ENCODE peak calls at places on chromosomes 3 and 15, in five cellular contexts. One of them, this sample, is unnamed.

GRCh38 chr3:14980689-14981088 is 33.3 kb downstream of the NR2C2 start:
- DNase-seq in bronchial epithelial cell: no peak
- DNase-seq in A549: no peak
- DNase-seq in AG04449: no peak
- DNase-seq in uterus: no peak
- DNase-seq in this sample: no peak

GRCh38 chr3:128343287-128344045 is 123.2 kb downstream of the DNAJB8 start:
- DNase-seq in AG04449: no peak
- DNase-seq in bronchial epithelial cell: peak
- DNase-seq in uterus: no peak
- DNase-seq in A549: peak
- DNase-seq in this sample: no peak

GRCh38 chr3:185797108-185797881 is 27.5 kb downstream of the IGF2BP2 start:
- DNase-seq in A549: no peak
- DNase-seq in uterus: no peak
- DNase-seq in bronchial epithelial cell: no peak
- DNase-seq in AG04449: no peak
- DNase-seq in this sample: no peak

GRCh38 chr3:46359748-46360509 is 6.0 kb downstream of the CCR2 start:
- DNase-seq in A549: no peak
- DNase-seq in uterus: no peak
- DNase-seq in AG04449: no peak
- DNase-seq in bronchial epithelial cell: no peak
- DNase-seq in this sample: no peak

GRCh38 chr15:34693053-34693744 is 61.6 kb downstream of the GJD2 start:
- DNase-seq in A549: no peak
- DNase-seq in AG04449: no peak
- DNase-seq in uterus: no peak
- DNase-seq in bronchial epithelial cell: peak
- DNase-seq in this sample: no peak

GRCh38 chr3:85864896-85865295 is 906.1 kb downstream of the CADM2 start:
- DNase-seq in uterus: no peak
- DNase-seq in A549: no peak
- DNase-seq in AG04449: no peak
- DNase-seq in bronchial epithelial cell: no peak
- DNase-seq in this sample: no peak

GRCh38 chr3:126158016-126158911 is 22.1 kb downstream of the ALDH1L1 start:
- DNase-seq in A549: no peak
- DNase-seq in uterus: no peak
- DNase-seq in AG04449: no peak
- DNase-seq in bronchial epithelial cell: no peak
- DNase-seq in this sample: no peak

GRCh38 chr3:42660131-42660715 is 6.7 kb downstream of the ZBTB47 start:
- DNase-seq in A549: no peak
- DNase-seq in bronchial epithelial cell: no peak
- DNase-seq in uterus: no peak
- DNase-seq in AG04449: no peak
- DNase-seq in this sample: no peak

GRCh38 chr15:57634290-57634689 is 42.6 kb downstream of the MYZAP start:
- DNase-seq in A549: no peak
- DNase-seq in bronchial epithelial cell: no peak
- DNase-seq in uterus: no peak
- DNase-seq in AG04449: no peak
- DNase-seq in this sample: no peak
- H3K4me3 ChIP-seq in A549: no peak
- H3K4me3 ChIP-seq in bronchial epithelial cell: no peak
- H3K4me3 ChIP-seq in uterus: no peak
- H3K4me3 ChIP-seq in AG04449: no peak
- H3K4me3 ChIP-seq in this sample: no peak

GRCh38 chr15:91108421-91108820 is 8.4 kb downstream of the SV2B start:
- DNase-seq in AG04449: no peak
- DNase-seq in uterus: no peak
- DNase-seq in A549: no peak
- DNase-seq in bronchial epithelial cell: no peak
- DNase-seq in this sample: no peak
- TF ChIP-seq CTCF in AG04449: no peak
- TF ChIP-seq CTCF in uterus: no peak
- TF ChIP-seq CTCF in A549: no peak
- TF ChIP-seq CTCF in bronchial epithelial cell: no peak
- TF ChIP-seq CTCF in this sample: no peak

GRCh38 chr15:51356983-51357382 is 15.5 kb downstream of the GLDN start:
- DNase-seq in A549: no peak
- DNase-seq in uterus: no peak
- DNase-seq in bronchial epithelial cell: no peak
- DNase-seq in AG04449: no peak
- DNase-seq in this sample: no peak
- H3K4me3 ChIP-seq in A549: no peak
- H3K4me3 ChIP-seq in uterus: no peak
- H3K4me3 ChIP-seq in bronchial epithelial cell: no peak
- H3K4me3 ChIP-seq in AG04449: no peak
- H3K4me3 ChIP-seq in this sample: no peak

DNA sequence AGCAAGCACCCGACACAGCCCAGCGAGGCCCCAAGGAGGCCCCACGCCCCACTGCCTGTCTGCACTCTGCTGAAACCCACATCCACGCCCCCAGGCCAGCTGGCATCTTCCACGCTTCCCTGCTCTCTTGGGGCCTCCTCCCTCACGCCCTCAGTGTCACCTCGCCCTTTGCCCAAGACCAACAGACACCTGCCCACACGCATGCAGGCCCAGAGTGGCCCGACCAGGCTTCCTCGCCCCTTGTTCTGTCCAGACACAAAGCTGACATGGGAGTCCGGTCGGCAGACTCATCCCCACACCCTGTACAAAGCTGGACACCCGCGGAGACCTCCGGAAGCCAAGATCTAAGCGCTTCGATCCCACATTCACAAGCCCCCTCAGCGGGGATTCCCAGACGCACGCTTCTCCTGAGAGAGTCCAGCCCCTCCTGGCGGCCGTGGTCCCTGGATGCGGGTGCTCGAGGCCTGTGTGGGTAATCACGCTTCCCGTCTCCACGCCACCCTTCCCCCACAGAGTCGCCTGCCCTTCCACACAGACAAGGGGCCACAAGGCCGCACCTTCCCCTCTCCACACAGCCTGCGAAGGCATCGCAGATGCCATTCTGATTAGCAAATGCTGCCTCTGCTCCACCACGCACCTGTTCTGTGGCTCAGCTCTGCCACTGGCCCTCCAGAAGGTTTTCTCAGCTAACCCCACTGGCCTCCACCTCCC is 176.6 kb downstream of the XXYLT1 start:
- DNase-seq in A549: no peak
- DNase-seq in bronchial epithelial cell: no peak
- DNase-seq in uterus: no peak
- DNase-seq in AG04449: no peak
- DNase-seq in this sample: no peak
- TF ChIP-seq CTCF in A549: no peak
- TF ChIP-seq CTCF in bronchial epithelial cell: no peak
- TF ChIP-seq CTCF in uterus: no peak
- TF ChIP-seq CTCF in AG04449: no peak
- TF ChIP-seq CTCF in this sample: no peak

GRCh38 chr3:195032955-195033354 is 238.0 kb downstream of the XXYLT1 start:
- DNase-seq in uterus: no peak
- DNase-seq in AG04449: no peak
- DNase-seq in A549: no peak
- DNase-seq in bronchial epithelial cell: peak
- DNase-seq in this sample: no peak

GRCh38 chr3:195031574-195032003 is 239.4 kb downstream of the XXYLT1 start:
- DNase-seq in bronchial epithelial cell: no peak
- DNase-seq in uterus: no peak
- DNase-seq in A549: no peak
- DNase-seq in AG04449: no peak
- DNase-seq in this sample: no peak

GRCh38 chr3:195032106-195032759 is 238.7 kb downstream of the XXYLT1 start:
- DNase-seq in uterus: no peak
- DNase-seq in A549: no peak
- DNase-seq in bronchial epithelial cell: no peak
- DNase-seq in AG04449: no peak
- DNase-seq in this sample: no peak

GRCh38 chr3:195028877-195029606 is 241.9 kb downstream of the XXYLT1 start:
- DNase-seq in A549: no peak
- DNase-seq in AG04449: no peak
- DNase-seq in uterus: no peak
- DNase-seq in bronchial epithelial cell: no peak
- DNase-seq in this sample: no peak

DNA sequence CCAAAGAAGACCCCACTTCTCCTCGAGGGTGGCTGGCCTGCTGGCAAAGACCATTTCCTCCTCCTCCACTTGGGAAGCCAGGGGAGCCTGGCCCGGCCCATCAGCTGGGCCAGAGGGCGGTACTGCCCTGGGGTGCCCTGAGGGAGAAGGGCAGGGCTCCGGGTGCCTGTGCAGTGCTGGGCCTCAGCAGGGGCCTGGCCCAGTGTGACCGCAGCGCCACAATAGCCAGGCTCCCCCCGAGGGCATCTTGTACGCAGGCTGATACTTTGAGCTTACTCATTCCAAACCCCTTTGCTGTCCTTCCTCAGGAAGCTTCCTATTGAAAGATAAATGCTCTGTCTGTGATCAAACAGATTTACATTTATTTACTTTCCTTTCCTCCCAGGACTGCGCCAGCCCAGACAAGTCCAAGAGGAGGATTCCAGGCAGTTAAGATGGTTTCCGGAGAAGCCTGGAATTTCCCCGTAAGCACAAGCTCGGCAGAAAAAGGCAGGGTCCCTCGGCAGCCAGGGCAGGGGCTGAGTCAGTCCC is 240.1 kb downstream of the XXYLT1 start:
- DNase-seq in bronchial epithelial cell: peak
- DNase-seq in uterus: peak
- DNase-seq in AG04449: no peak
- DNase-seq in A549: peak
- DNase-seq in this sample: no peak
- H3K4me3 ChIP-seq in bronchial epithelial cell: no peak
- H3K4me3 ChIP-seq in uterus: no peak
- H3K4me3 ChIP-seq in AG04449: no peak
- H3K4me3 ChIP-seq in A549: no peak
- H3K4me3 ChIP-seq in this sample: no peak

GRCh38 chr15:81182746-81183402 is 13.8 kb upstream of the IL16 start:
- DNase-seq in bronchial epithelial cell: no peak
- DNase-seq in AG04449: no peak
- DNase-seq in uterus: no peak
- DNase-seq in A549: no peak
- DNase-seq in this sample: no peak
- TF ChIP-seq CTCF in bronchial epithelial cell: no peak
- TF ChIP-seq CTCF in AG04449: no peak
- TF ChIP-seq CTCF in uterus: no peak
- TF ChIP-seq CTCF in A549: no peak
- TF ChIP-seq CTCF in this sample: peak

This sample was measured in AG09309.